ENCODE peak calls at places on chromosomes 5 and 9, in nine cellular contexts. One of them, this sample, is unnamed.

GRCh38 chr5:151707566-151707965 is 20.9 kb upstream of the SPARC start:
- DNase-seq in T47D: no peak
- DNase-seq in activated T-cell treated with anti-CD3 and anti-CD28 coated beads for 4 hours: no peak
- DNase-seq in choroid plexus epithelial cell: peak
- DNase-seq in CD8-positive, alpha-beta memory T cell: no peak
- DNase-seq in BJ: no peak
- DNase-seq in esophagus squamous epithelium: no peak
- DNase-seq in stimulated activated CD4-positive, alpha-beta T cell treated with anti-CD3 and anti-CD28 coated beads, Interleukin-12 subunit alpha, Interleukin-12 subunit beta, amount 100 ng/mL, for 4 hours: no peak
- DNase-seq in activated CD4-positive, alpha-beta T cell treated with anti-CD3 and anti-CD28 coated beads, Interleukin-2, amount 50 U/mL, for 1 hour: no peak
- DNase-seq in this sample: no peak

GRCh38 chr5:38888023-38888422 is 42.2 kb downstream of the OSMR start:
- DNase-seq in activated CD4-positive, alpha-beta T cell treated with anti-CD3 and anti-CD28 coated beads, Interleukin-2, amount 50 U/mL, for 1 hour: no peak
- DNase-seq in esophagus squamous epithelium: no peak
- DNase-seq in T47D: peak
- DNase-seq in CD8-positive, alpha-beta memory T cell: no peak
- DNase-seq in stimulated activated CD4-positive, alpha-beta T cell treated with anti-CD3 and anti-CD28 coated beads, Interleukin-12 subunit alpha, Interleukin-12 subunit beta, amount 100 ng/mL, for 4 hours: no peak
- DNase-seq in choroid plexus epithelial cell: no peak
- DNase-seq in BJ: no peak
- DNase-seq in activated T-cell treated with anti-CD3 and anti-CD28 coated beads for 4 hours: no peak
- DNase-seq in this sample: no peak

GRCh38 chr9:92151691-92152393 is 36.6 kb upstream of the SPTLC1 start:
- DNase-seq in activated CD4-positive, alpha-beta T cell treated with anti-CD3 and anti-CD28 coated beads, Interleukin-2, amount 50 U/mL, for 1 hour: no peak
- DNase-seq in activated T-cell treated with anti-CD3 and anti-CD28 coated beads for 4 hours: no peak
- DNase-seq in choroid plexus epithelial cell: peak
- DNase-seq in BJ: no peak
- DNase-seq in T47D: peak
- DNase-seq in CD8-positive, alpha-beta memory T cell: no peak
- DNase-seq in esophagus squamous epithelium: no peak
- DNase-seq in stimulated activated CD4-positive, alpha-beta T cell treated with anti-CD3 and anti-CD28 coated beads, Interleukin-12 subunit alpha, Interleukin-12 subunit beta, amount 100 ng/mL, for 4 hours: no peak
- DNase-seq in this sample: peak

GRCh38 chr5:66179297-66180051 is 35.4 kb downstream of the SREK1 start:
- DNase-seq in esophagus squamous epithelium: no peak
- DNase-seq in choroid plexus epithelial cell: no peak
- DNase-seq in T47D: no peak
- DNase-seq in activated CD4-positive, alpha-beta T cell treated with anti-CD3 and anti-CD28 coated beads, Interleukin-2, amount 50 U/mL, for 1 hour: no peak
- DNase-seq in activated T-cell treated with anti-CD3 and anti-CD28 coated beads for 4 hours: no peak
- DNase-seq in stimulated activated CD4-positive, alpha-beta T cell treated with anti-CD3 and anti-CD28 coated beads, Interleukin-12 subunit alpha, Interleukin-12 subunit beta, amount 100 ng/mL, for 4 hours: no peak
- DNase-seq in BJ: no peak
- DNase-seq in CD8-positive, alpha-beta memory T cell: no peak
- DNase-seq in this sample: no peak

GRCh38 chr5:106321242-106321641 is 1349.5 kb downstream of the EFNA5 start:
- DNase-seq in T47D: no peak
- DNase-seq in BJ: no peak
- DNase-seq in stimulated activated CD4-positive, alpha-beta T cell treated with anti-CD3 and anti-CD28 coated beads, Interleukin-12 subunit alpha, Interleukin-12 subunit beta, amount 100 ng/mL, for 4 hours: no peak
- DNase-seq in activated CD4-positive, alpha-beta T cell treated with anti-CD3 and anti-CD28 coated beads, Interleukin-2, amount 50 U/mL, for 1 hour: no peak
- DNase-seq in choroid plexus epithelial cell: no peak
- DNase-seq in CD8-positive, alpha-beta memory T cell: no peak
- DNase-seq in activated T-cell treated with anti-CD3 and anti-CD28 coated beads for 4 hours: no peak
- DNase-seq in esophagus squamous epithelium: no peak
- DNase-seq in this sample: no peak

GRCh38 chr5:447501-447900 is 4.5 kb downstream of the EXOC3 start:
- DNase-seq in activated CD4-positive, alpha-beta T cell treated with anti-CD3 and anti-CD28 coated beads, Interleukin-2, amount 50 U/mL, for 1 hour: no peak
- DNase-seq in BJ: no peak
- DNase-seq in stimulated activated CD4-positive, alpha-beta T cell treated with anti-CD3 and anti-CD28 coated beads, Interleukin-12 subunit alpha, Interleukin-12 subunit beta, amount 100 ng/mL, for 4 hours: no peak
- DNase-seq in activated T-cell treated with anti-CD3 and anti-CD28 coated beads for 4 hours: no peak
- DNase-seq in T47D: no peak
- DNase-seq in choroid plexus epithelial cell: no peak
- DNase-seq in esophagus squamous epithelium: no peak
- DNase-seq in CD8-positive, alpha-beta memory T cell: peak
- DNase-seq in this sample: no peak

GRCh38 chr5:121691478-121691877 is 160.2 kb upstream of the FTMT start:
- DNase-seq in BJ: no peak
- DNase-seq in CD8-positive, alpha-beta memory T cell: no peak
- DNase-seq in T47D: no peak
- DNase-seq in esophagus squamous epithelium: no peak
- DNase-seq in choroid plexus epithelial cell: peak
- DNase-seq in activated CD4-positive, alpha-beta T cell treated with anti-CD3 and anti-CD28 coated beads, Interleukin-2, amount 50 U/mL, for 1 hour: no peak
- DNase-seq in activated T-cell treated with anti-CD3 and anti-CD28 coated beads for 4 hours: no peak
- DNase-seq in stimulated activated CD4-positive, alpha-beta T cell treated with anti-CD3 and anti-CD28 coated beads, Interleukin-12 subunit alpha, Interleukin-12 subunit beta, amount 100 ng/mL, for 4 hours: no peak
- DNase-seq in this sample: no peak

GRCh38 chr5:142453801-142454381 is 129.1 kb upstream of the SPRY4 start:
- DNase-seq in activated T-cell treated with anti-CD3 and anti-CD28 coated beads for 4 hours: no peak
- DNase-seq in esophagus squamous epithelium: no peak
- DNase-seq in stimulated activated CD4-positive, alpha-beta T cell treated with anti-CD3 and anti-CD28 coated beads, Interleukin-12 subunit alpha, Interleukin-12 subunit beta, amount 100 ng/mL, for 4 hours: no peak
- DNase-seq in activated CD4-positive, alpha-beta T cell treated with anti-CD3 and anti-CD28 coated beads, Interleukin-2, amount 50 U/mL, for 1 hour: no peak
- DNase-seq in T47D: no peak
- DNase-seq in choroid plexus epithelial cell: no peak
- DNase-seq in BJ: no peak
- DNase-seq in CD8-positive, alpha-beta memory T cell: no peak
- DNase-seq in this sample: no peak

GRCh38 chr5:62182802-62183201 is 123.2 kb upstream of the KIF2A start:
- DNase-seq in CD8-positive, alpha-beta memory T cell: no peak
- DNase-seq in BJ: no peak
- DNase-seq in T47D: no peak
- DNase-seq in choroid plexus epithelial cell: no peak
- DNase-seq in stimulated activated CD4-positive, alpha-beta T cell treated with anti-CD3 and anti-CD28 coated beads, Interleukin-12 subunit alpha, Interleukin-12 subunit beta, amount 100 ng/mL, for 4 hours: no peak
- DNase-seq in activated CD4-positive, alpha-beta T cell treated with anti-CD3 and anti-CD28 coated beads, Interleukin-2, amount 50 U/mL, for 1 hour: no peak
- DNase-seq in esophagus squamous epithelium: no peak
- DNase-seq in activated T-cell treated with anti-CD3 and anti-CD28 coated beads for 4 hours: no peak
- DNase-seq in this sample: no peak

GRCh38 chr5:142655339-142656267 is 30.3 kb downstream of the FGF1 start:
- DNase-seq in CD8-positive, alpha-beta memory T cell: peak
- DNase-seq in T47D: peak
- DNase-seq in BJ: no peak
- DNase-seq in activated T-cell treated with anti-CD3 and anti-CD28 coated beads for 4 hours: peak
- DNase-seq in stimulated activated CD4-positive, alpha-beta T cell treated with anti-CD3 and anti-CD28 coated beads, Interleukin-12 subunit alpha, Interleukin-12 subunit beta, amount 100 ng/mL, for 4 hours: peak
- DNase-seq in activated CD4-positive, alpha-beta T cell treated with anti-CD3 and anti-CD28 coated beads, Interleukin-2, amount 50 U/mL, for 1 hour: peak
- DNase-seq in choroid plexus epithelial cell: peak
- DNase-seq in esophagus squamous epithelium: no peak
- DNase-seq in this sample: peak

GRCh38 chr5:132591140-132591539 is 34.4 kb downstream of the RAD50 start:
- DNase-seq in activated CD4-positive, alpha-beta T cell treated with anti-CD3 and anti-CD28 coated beads, Interleukin-2, amount 50 U/mL, for 1 hour: no peak
- DNase-seq in activated T-cell treated with anti-CD3 and anti-CD28 coated beads for 4 hours: no peak
- DNase-seq in CD8-positive, alpha-beta memory T cell: no peak
- DNase-seq in esophagus squamous epithelium: no peak
- DNase-seq in stimulated activated CD4-positive, alpha-beta T cell treated with anti-CD3 and anti-CD28 coated beads, Interleukin-12 subunit alpha, Interleukin-12 subunit beta, amount 100 ng/mL, for 4 hours: no peak
- DNase-seq in T47D: peak
- DNase-seq in BJ: no peak
- DNase-seq in choroid plexus epithelial cell: peak
- DNase-seq in this sample: peak